ENCODE peak calls at places on chromosomes 13 and 19, in six cellular contexts. V, S, E, D, R and H are unnamed samples.

GRCh38 chr19:30406220-30406944 is 34.2 kb downstream of the ZNF536 start:
- DNase-seq in V (no peak), S (no peak), E (no peak), D (no peak), R (no peak), H (no peak)

GRCh38 chr13:31201341-31202024 is 1.7 kb downstream of the B3GLCT start:
- DNase-seq in V (peak; percentile 23), S (peak; percentile 63), E (no peak), D (peak; percentile 39), R (peak; percentile 28), H (no peak)

GRCh38 chr19:588758-589692 is 656 bp upstream of the HCN2 start:
- DNase-seq in V (no peak), S (no peak), E (no peak), D (no peak), R (no peak), H (no peak)

GRCh38 chr13:45592758-45593157 is 22.8 kb downstream of the ERICH6B start:
- DNase-seq in V (no peak), S (no peak), E (no peak), D (no peak), R (no peak), H (no peak)

GRCh38 chr13:27281420-27281819 is 10.8 kb downstream of the RASL11A start:
- DNase-seq in V (no peak), S (no peak), E (no peak), D (no peak), R (no peak), H (peak; percentile 11)

GRCh38 chr19:48751835-48752510 is 468 bp downstream of the FUT1 start:
- DNase-seq in V (no peak), S (no peak), E (no peak), D (no peak), R (no peak), H (no peak)

GRCh38 chr13:111431241-111431640 is 110.8 kb downstream of the TEX29 start:
- DNase-seq in V (no peak), S (no peak), E (no peak), D (no peak), R (no peak), H (no peak)

GRCh38 chr13:111380431-111380830 is 60.0 kb downstream of the TEX29 start:
- DNase-seq in V (no peak), S (no peak), E (no peak), D (no peak), R (no peak), H (no peak)

GRCh38 chr13:21074601-21075302 is 13.4 kb upstream of the LATS2 start:
- DNase-seq in V (no peak), S (peak; percentile 46), E (no peak), D (peak; percentile 23), R (no peak), H (peak; percentile 57)

GRCh38 chr13:44697058-44697457 is 120.9 kb upstream of the TSC22D1 start:
- DNase-seq in V (no peak), S (no peak), E (no peak), D (no peak), R (no peak), H (no peak)

GRCh38 chr19:7326105-7326877 is 22.4 kb upstream of the ARHGEF18 start:
- DNase-seq in V (no peak), S (peak; percentile 21), E (no peak), D (peak; percentile 2), R (no peak), H (peak; percentile 45)

GRCh38 chr13:48446454-48446853 is 33.5 kb upstream of the LPAR6 start:
- DNase-seq in V (no peak), S (peak; percentile 69), E (no peak), D (peak; percentile 59), R (no peak), H (peak; percentile 85)

GRCh38 chr13:92175330-92175729 is 776.9 kb downstream of the GPC5 start:
- DNase-seq in V (no peak), S (peak; percentile 94), E (no peak), D (peak; percentile 92), R (no peak), H (peak; percentile 5)